ENCODE peak calls at places on chromosomes 16 and 17, in nine cellular contexts. V, C, O, A, U, K, W, S and N are unnamed samples. For H3K9me3, the result is how much of the 10 kb centered on the place peaks cover.

GRCh38 chr17:48384164-48384563 is 45.9 kb downstream of the SKAP1 start:
- DNase-seq in O (no peak), S (no peak), C (no peak), A (no peak), W (no peak), K (no peak), V (no peak), U (no peak), N (no peak)

GRCh38 chr17:61997649-61998048 is 67.4 kb downstream of the MED13 start:
- DNase-seq in C (no peak), A (no peak), S (no peak), V (no peak), K (no peak), O (no peak), U (peak), W (no peak), N (no peak)

GRCh38 chr16:11224894-11225676 is 30.9 kb downstream of the SOCS1 start:
- DNase-seq in W (no peak), U (peak), O (peak), S (no peak), A (peak), V (no peak), C (no peak), K (peak), N (peak)

GRCh38 chr17:76995352-76996105 is 127.3 kb downstream of the MGAT5B start:
- DNase-seq in K (no peak), W (no peak), U (no peak), O (no peak), V (no peak), C (no peak), A (no peak), S (no peak), N (no peak)

GRCh38 chr16:48526058-48526957 is 83.7 kb downstream of the N4BP1 start:
- DNase-seq in K (peak), C (no peak), U (no peak), O (no peak), A (peak), V (peak), S (no peak), W (no peak), N (no peak)

GRCh38 chr17:17088511-17089205 is 46.4 kb downstream of the MPRIP start:
- DNase-seq in O (no peak), V (no peak), W (no peak), U (no peak), A (no peak), K (no peak), S (no peak), C (no peak), N (no peak)

GRCh38 chr17:17841620-17842025 is 4.8 kb upstream of the SREBF1 start:
- DNase-seq in W (no peak), A (no peak), K (peak), C (peak), S (peak), U (no peak), O (no peak), V (no peak), N (no peak)

GRCh38 chr16:88466949-88467348 is 13.9 kb downstream of the ZFPM1 start:
- DNase-seq in A (no peak), O (no peak), C (no peak), S (no peak), W (no peak), U (no peak), V (no peak), K (no peak), N (no peak)

GRCh38 chr16:85412911-85413520 is 200.1 kb upstream of the GSE1 start:
- DNase-seq in V (no peak), O (no peak), A (no peak), C (no peak), U (no peak), S (no peak), K (no peak), W (no peak), N (no peak)

GRCh38 chr17:50026901-50027638 is 28.8 kb upstream of the ITGA3 start:
- DNase-seq in A (peak), K (peak), W (no peak), U (peak), C (peak), O (peak), V (peak), S (peak), N (peak)

GRCh38 chr17:14843086-14843795 is 421.9 kb downstream of the PMP22 start:
- DNase-seq in K (no peak), O (no peak), W (no peak), U (no peak), A (no peak), V (no peak), C (no peak), S (no peak), N (no peak)

GRCh38 chr16:87778476-87778829 is 12.7 kb upstream of the KLHDC4 start:
- DNase-seq in W (no peak), U (no peak), S (no peak), K (no peak), O (no peak), V (no peak), A (no peak), C (no peak), N (no peak)

GRCh38 chr17:20122236-20122879 is 113.2 kb downstream of the SPECC1 start:
- DNase-seq in K (no peak), C (no peak), A (no peak), S (no peak), W (no peak), O (no peak), V (no peak), U (no peak), N (no peak)

GRCh38 chr17:13953871-13954270 is 115.4 kb upstream of the COX10 start:
- DNase-seq in A (no peak), O (no peak), U (peak), C (no peak), K (no peak), W (no peak), V (no peak), S (no peak), N (no peak)

DNA sequence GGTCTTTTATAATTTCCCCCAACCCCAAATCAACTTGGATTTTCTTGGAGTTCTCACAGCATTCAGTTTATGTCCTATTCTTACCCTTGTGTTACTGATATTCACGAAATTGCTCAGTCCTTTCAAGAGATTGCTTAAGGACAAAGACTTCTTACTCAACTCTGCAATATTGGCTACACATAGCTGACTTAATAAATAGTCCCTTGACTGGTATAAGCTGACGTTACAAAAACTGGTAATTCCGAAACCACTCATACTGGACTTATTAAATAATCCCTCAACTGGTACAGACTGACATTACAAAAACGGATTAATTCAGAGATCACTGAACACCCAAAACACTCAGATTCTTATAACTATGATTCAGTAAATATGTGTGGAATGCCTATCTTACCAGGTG is 860 bp downstream of the TIGD7 start:
- DNase-seq in A (no peak), V (no peak), C (no peak), S (no peak), W (no peak), K (no peak), U (peak), O (no peak), N (no peak)
- H3K9me3 ChIP-seq in A (half or more), V (half or more), C (under half), S (under half), W (half or more), K (under half), U (under half), O (under half), N (under half)

GRCh38 chr16:50121721-50122445 is 31.2 kb upstream of the TENT4B start:
- DNase-seq in C (no peak), K (no peak), O (peak), W (no peak), A (peak), S (no peak), U (no peak), V (no peak), N (no peak)

GRCh38 chr16:50121278-50121677 is 31.8 kb upstream of the TENT4B start:
- DNase-seq in C (no peak), V (no peak), S (no peak), U (no peak), A (no peak), W (no peak), O (no peak), K (no peak), N (no peak)

GRCh38 chr16:50126183-50126582 is 26.9 kb upstream of the TENT4B start:
- DNase-seq in V (no peak), W (no peak), U (no peak), S (no peak), K (no peak), A (no peak), C (no peak), O (no peak), N (no peak)

GRCh38 chr16:50120732-50121131 is 32.4 kb upstream of the TENT4B start:
- DNase-seq in V (no peak), S (no peak), W (no peak), A (no peak), K (no peak), C (no peak), U (no peak), O (no peak), N (no peak)

GRCh38 chr16:50123417-50123816 is 29.7 kb upstream of the TENT4B start:
- DNase-seq in V (no peak), U (no peak), S (no peak), K (no peak), C (no peak), W (no peak), O (no peak), A (no peak), N (no peak)
- TF ChIP-seq CTCF in V (no peak), U (no peak), S (no peak), K (no peak), C (no peak), W (no peak), O (no peak), A (no peak), N (no peak)

GRCh38 chr17:41131979-41132378 is 8.0 kb upstream of the KRTAP4-12 start:
- DNase-seq in C (no peak), S (no peak), A (no peak), V (peak), U (peak), K (no peak), O (no peak), W (no peak), N (no peak)

DNA sequence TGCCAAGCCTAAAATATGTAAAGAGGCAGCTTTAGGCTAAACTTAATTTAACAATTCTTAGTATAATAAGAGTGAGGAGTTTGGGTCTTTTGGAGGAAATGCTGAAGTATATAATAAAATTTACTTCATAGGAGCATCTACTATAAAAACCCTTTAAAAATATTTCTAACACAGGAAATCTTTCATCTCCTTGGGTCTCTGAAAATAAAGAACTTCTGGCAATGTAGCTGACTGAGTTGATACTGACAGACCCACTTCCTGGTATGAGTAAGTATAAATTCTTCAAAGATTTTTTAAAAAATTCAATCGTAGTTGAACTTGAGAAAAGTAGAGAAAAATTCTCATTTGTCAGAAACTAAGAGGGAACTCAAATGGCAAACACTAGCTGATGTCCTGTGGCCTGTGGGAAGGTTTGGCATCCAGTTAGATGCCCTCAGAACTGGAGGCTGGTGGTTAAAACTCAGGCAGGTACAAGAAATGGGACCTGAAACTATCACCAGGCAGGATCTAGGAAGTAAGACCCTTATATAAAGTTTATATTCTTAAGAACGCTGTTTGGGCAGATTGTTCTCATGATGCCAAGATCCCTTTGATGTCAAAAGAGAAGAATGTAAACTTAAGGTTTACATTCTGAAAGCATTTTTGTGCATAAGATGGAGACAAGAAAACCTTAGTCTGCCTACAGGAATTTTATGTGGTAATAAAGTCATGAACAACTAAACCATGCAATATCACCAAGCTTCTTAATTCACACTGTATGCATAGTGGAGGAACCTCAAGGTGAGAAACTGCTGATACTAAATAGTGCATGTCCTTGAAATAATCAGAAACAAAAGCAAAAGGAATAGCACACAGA is 6.2 kb downstream of the KRTAP4-6 start:
- DNase-seq in S (no peak), U (peak), K (no peak), O (no peak), C (no peak), V (no peak), W (no peak), A (no peak), N (no peak)
- H3K27ac ChIP-seq in S (no peak), U (peak), K (no peak), O (peak), C (no peak), V (peak), W (no peak), A (no peak), N (no peak)

GRCh38 chr17:22463110-22463850 is 771.0 kb downstream of the KCNJ18 start:
- DNase-seq in U (no peak), O (no peak), W (no peak), K (no peak), S (no peak), V (no peak), C (no peak), A (no peak), N (no peak)
- H3K9me3 ChIP-seq in U (under half), O (under half), W (under half), K (under half), S (under half), V (under half), C (under half), A (under half), N (under half)

DNA sequence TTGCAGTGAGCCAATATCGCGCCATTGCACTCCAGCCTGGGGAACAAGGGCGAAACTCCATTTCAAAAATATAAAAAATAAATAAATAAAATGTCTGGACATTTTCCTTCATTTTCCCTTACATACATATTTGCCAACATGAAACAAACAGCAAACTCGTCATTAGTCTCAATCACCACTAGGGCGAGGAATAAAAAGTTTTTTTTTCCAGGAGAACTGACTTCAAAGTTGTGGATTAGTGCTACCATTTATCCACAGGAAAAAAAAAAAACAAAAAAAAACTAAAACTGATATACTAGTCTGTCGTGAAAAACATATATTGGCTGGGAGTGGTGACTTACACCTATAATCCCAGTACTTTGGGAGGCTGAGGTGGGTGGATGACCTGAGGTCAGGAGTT is 77.0 kb upstream of the MTMR4 start:
- DNase-seq in V (no peak), W (no peak), S (no peak), O (no peak), U (no peak), A (no peak), K (no peak), C (no peak), N (no peak)
- TF ChIP-seq CTCF in V (peak), W (no peak), S (peak), O (no peak), U (no peak), A (no peak), K (no peak), C (no peak), N (no peak)

GRCh38 chr17:65595071-65595655 is 33.7 kb upstream of the AXIN2 start:
- DNase-seq in U (no peak), C (no peak), O (no peak), A (no peak), W (no peak), K (no peak), V (no peak), S (no peak), N (no peak)

GRCh38 chr17:65593092-65593869 is 31.8 kb upstream of the AXIN2 start:
- DNase-seq in W (no peak), O (peak), S (no peak), U (no peak), A (no peak), K (no peak), C (no peak), V (no peak), N (no peak)

GRCh38 chr17:65593870-65594584 is 32.6 kb upstream of the AXIN2 start:
- DNase-seq in O (no peak), S (no peak), K (no peak), W (no peak), U (peak), V (no peak), C (no peak), A (no peak), N (no peak)

GRCh38 chr17:65592131-65592965 is 30.9 kb upstream of the AXIN2 start:
- DNase-seq in W (no peak), U (no peak), C (no peak), O (no peak), V (no peak), A (no peak), S (no peak), K (no peak), N (no peak)

GRCh38 chr17:65594585-65594940 is 33.1 kb upstream of the AXIN2 start:
- DNase-seq in K (no peak), V (no peak), U (peak), S (no peak), W (no peak), O (no peak), C (no peak), A (no peak), N (no peak)
- H3K27ac ChIP-seq in K (no peak), V (no peak), U (no peak), S (no peak), W (no peak), O (no peak), C (no peak), A (no peak), N (no peak)

DNA sequence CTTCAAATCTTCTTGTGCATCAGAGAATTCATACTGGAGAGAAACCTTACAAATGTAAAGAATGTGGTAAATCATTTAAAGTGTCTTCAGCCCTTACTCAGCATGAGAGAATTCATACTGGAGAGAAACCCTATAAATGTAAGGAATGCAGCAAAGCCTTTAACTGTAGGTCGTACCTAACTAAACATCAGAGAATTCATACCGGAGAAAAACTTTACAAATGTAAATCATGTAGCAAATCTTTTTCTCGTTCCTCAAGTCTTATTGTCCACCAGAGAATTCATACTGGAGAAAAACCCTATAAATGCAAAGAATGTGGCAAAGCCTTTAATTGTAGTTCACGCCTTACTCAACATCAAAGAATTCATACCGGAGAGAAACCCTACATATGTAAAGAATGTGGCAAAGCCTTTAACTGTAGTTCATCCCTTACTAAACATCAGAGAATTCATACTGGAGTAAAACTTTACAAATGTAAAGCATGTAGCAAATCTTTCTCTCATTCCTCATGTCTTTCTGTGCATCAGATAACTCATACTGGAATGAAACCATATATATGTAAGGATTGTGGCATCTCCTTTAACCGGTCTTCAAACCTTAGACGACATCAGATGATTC is 118.5 kb upstream of the ZNF267 start:
- DNase-seq in S (no peak), C (no peak), A (no peak), U (no peak), K (no peak), V (no peak), O (no peak), W (no peak), N (no peak)
- H3K9me3 ChIP-seq in S (under half), C (under half), A (half or more), U (half or more), K (under half), V (half or more), O (half or more), W (half or more), N (half or more)

DNA sequence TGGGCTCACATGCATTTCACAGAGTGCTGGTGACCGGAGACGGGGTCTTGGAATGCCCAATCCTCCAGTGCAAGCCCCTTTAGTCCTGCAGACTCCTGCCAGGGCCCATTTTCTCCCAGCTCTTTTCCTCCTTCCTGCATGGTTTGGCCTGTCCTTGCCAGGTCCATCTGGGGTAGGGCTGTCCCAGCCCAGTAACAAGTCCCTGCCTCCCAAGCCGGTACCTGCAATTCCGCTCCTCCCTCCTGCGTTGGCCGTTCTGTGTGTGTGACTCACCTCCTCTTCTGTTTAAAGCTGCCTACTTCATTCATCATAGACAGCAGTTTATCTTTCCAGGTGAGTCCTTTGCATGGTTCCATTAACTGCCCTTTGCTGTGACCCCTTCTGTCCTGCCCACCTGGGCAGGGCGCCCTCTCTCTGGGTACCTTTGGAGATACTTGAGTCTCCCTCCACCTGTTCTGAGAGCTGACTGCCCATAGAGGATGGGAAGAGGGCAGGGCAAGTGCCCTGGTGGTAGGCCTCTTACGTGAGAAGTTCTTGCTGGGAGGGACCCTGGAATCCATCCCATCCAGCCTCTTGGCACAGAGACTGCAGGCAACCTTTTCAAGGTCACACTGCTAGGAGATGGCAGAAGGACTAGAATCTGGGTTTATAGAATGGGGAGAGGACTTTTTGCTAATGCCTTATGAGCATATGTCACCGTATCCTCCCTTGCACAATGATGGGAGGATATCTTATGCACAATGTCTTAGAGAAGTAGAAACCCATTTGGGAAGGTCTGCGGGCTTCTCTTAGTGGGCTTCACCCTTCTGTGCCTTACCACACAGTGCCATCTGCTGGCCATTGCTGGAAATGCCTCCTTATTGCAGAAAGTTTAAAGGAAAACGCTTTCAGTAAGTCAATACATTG is 29.7 kb upstream of the LGALS9 start:
- DNase-seq in O (peak), A (peak), C (peak), K (peak), S (peak), V (peak), U (peak), W (peak), N (peak)
- TF ChIP-seq CTCF in O (peak), A (peak), C (peak), K (peak), S (peak), V (peak), U (peak), W (peak), N (peak)